ENCODE peak calls at places on chromosomes 5 and 9, in six cellular contexts. One of them, this sample, is unnamed.

GRCh38 chr5:14676320-14676719 is 11.8 kb downstream of the OTULIN start:
- DNase-seq in ACHN: peak
- DNase-seq in HTR-8/SVneo: no peak
- DNase-seq in substantia nigra: no peak
- DNase-seq in stimulated activated CD4-positive, alpha-beta T cell treated with anti-CD3 and anti-CD28 coated beads, Interleukin-12 subunit alpha, Interleukin-12 subunit beta, amount 100 ng/mL, for 24 hours: no peak
- DNase-seq in hepatocyte: no peak
- DNase-seq in this sample: no peak

GRCh38 chr5:154970759-154971158 is 29.9 kb downstream of the MRPL22 start:
- DNase-seq in ACHN: no peak
- DNase-seq in HTR-8/SVneo: no peak
- DNase-seq in substantia nigra: no peak
- DNase-seq in stimulated activated CD4-positive, alpha-beta T cell treated with anti-CD3 and anti-CD28 coated beads, Interleukin-12 subunit alpha, Interleukin-12 subunit beta, amount 100 ng/mL, for 24 hours: no peak
- DNase-seq in hepatocyte: peak
- DNase-seq in this sample: no peak

GRCh38 chr5:73380710-73381586 is 67.6 kb downstream of the FOXD1 start:
- DNase-seq in ACHN: no peak
- DNase-seq in HTR-8/SVneo: no peak
- DNase-seq in substantia nigra: no peak
- DNase-seq in stimulated activated CD4-positive, alpha-beta T cell treated with anti-CD3 and anti-CD28 coated beads, Interleukin-12 subunit alpha, Interleukin-12 subunit beta, amount 100 ng/mL, for 24 hours: no peak
- DNase-seq in hepatocyte: no peak
- DNase-seq in this sample: no peak

GRCh38 chr5:135954899-135955298 is at the start of gene LECT2:
- DNase-seq in ACHN: no peak
- DNase-seq in HTR-8/SVneo: no peak
- DNase-seq in substantia nigra: no peak
- DNase-seq in stimulated activated CD4-positive, alpha-beta T cell treated with anti-CD3 and anti-CD28 coated beads, Interleukin-12 subunit alpha, Interleukin-12 subunit beta, amount 100 ng/mL, for 24 hours: no peak
- DNase-seq in hepatocyte: no peak
- DNase-seq in this sample: no peak

GRCh38 chr9:83013261-83013610 is 49.7 kb downstream of the RASEF start:
- DNase-seq in ACHN: no peak
- DNase-seq in HTR-8/SVneo: no peak
- DNase-seq in substantia nigra: no peak
- DNase-seq in stimulated activated CD4-positive, alpha-beta T cell treated with anti-CD3 and anti-CD28 coated beads, Interleukin-12 subunit alpha, Interleukin-12 subunit beta, amount 100 ng/mL, for 24 hours: no peak
- DNase-seq in hepatocyte: no peak
- DNase-seq in this sample: no peak

GRCh38 chr9:3343671-3344070 is 182.1 kb downstream of the RFX3 start:
- DNase-seq in ACHN: no peak
- DNase-seq in HTR-8/SVneo: no peak
- DNase-seq in substantia nigra: no peak
- DNase-seq in stimulated activated CD4-positive, alpha-beta T cell treated with anti-CD3 and anti-CD28 coated beads, Interleukin-12 subunit alpha, Interleukin-12 subunit beta, amount 100 ng/mL, for 24 hours: no peak
- DNase-seq in hepatocyte: no peak
- DNase-seq in this sample: no peak

GRCh38 chr5:133669472-133669871 is 57.1 kb upstream of the FSTL4 start:
- DNase-seq in ACHN: no peak
- DNase-seq in HTR-8/SVneo: no peak
- DNase-seq in substantia nigra: no peak
- DNase-seq in stimulated activated CD4-positive, alpha-beta T cell treated with anti-CD3 and anti-CD28 coated beads, Interleukin-12 subunit alpha, Interleukin-12 subunit beta, amount 100 ng/mL, for 24 hours: no peak
- DNase-seq in hepatocyte: no peak
- DNase-seq in this sample: no peak

GRCh38 chr9:137947012-137947411 is 69.4 kb downstream of the CACNA1B start:
- DNase-seq in ACHN: no peak
- DNase-seq in HTR-8/SVneo: no peak
- DNase-seq in substantia nigra: no peak
- DNase-seq in stimulated activated CD4-positive, alpha-beta T cell treated with anti-CD3 and anti-CD28 coated beads, Interleukin-12 subunit alpha, Interleukin-12 subunit beta, amount 100 ng/mL, for 24 hours: no peak
- DNase-seq in hepatocyte: no peak
- DNase-seq in this sample: no peak

GRCh38 chr5:124935060-124935459 is 188.6 kb upstream of the ZNF608 start:
- DNase-seq in ACHN: no peak
- DNase-seq in HTR-8/SVneo: no peak
- DNase-seq in substantia nigra: no peak
- DNase-seq in stimulated activated CD4-positive, alpha-beta T cell treated with anti-CD3 and anti-CD28 coated beads, Interleukin-12 subunit alpha, Interleukin-12 subunit beta, amount 100 ng/mL, for 24 hours: no peak
- DNase-seq in hepatocyte: peak
- DNase-seq in this sample: no peak

GRCh38 chr5:159051431-159052281 is 48.1 kb downstream of the EBF1 start:
- DNase-seq in ACHN: no peak
- DNase-seq in HTR-8/SVneo: no peak
- DNase-seq in substantia nigra: peak
- DNase-seq in stimulated activated CD4-positive, alpha-beta T cell treated with anti-CD3 and anti-CD28 coated beads, Interleukin-12 subunit alpha, Interleukin-12 subunit beta, amount 100 ng/mL, for 24 hours: no peak
- DNase-seq in hepatocyte: peak
- DNase-seq in this sample: no peak

GRCh38 chr5:139872052-139872766 is 76.6 kb downstream of the PSD2 start:
- DNase-seq in ACHN: no peak
- DNase-seq in HTR-8/SVneo: no peak
- DNase-seq in substantia nigra: no peak
- DNase-seq in stimulated activated CD4-positive, alpha-beta T cell treated with anti-CD3 and anti-CD28 coated beads, Interleukin-12 subunit alpha, Interleukin-12 subunit beta, amount 100 ng/mL, for 24 hours: no peak
- DNase-seq in hepatocyte: no peak
- DNase-seq in this sample: no peak

GRCh38 chr9:118871531-118871930 is 497.7 kb downstream of the BRINP1 start:
- DNase-seq in ACHN: no peak
- DNase-seq in HTR-8/SVneo: no peak
- DNase-seq in substantia nigra: no peak
- DNase-seq in stimulated activated CD4-positive, alpha-beta T cell treated with anti-CD3 and anti-CD28 coated beads, Interleukin-12 subunit alpha, Interleukin-12 subunit beta, amount 100 ng/mL, for 24 hours: no peak
- DNase-seq in hepatocyte: no peak
- DNase-seq in this sample: no peak

GRCh38 chr5:151082976-151083651 is 2.3 kb upstream of the TNIP1 start:
- DNase-seq in ACHN: peak
- DNase-seq in HTR-8/SVneo: no peak
- DNase-seq in substantia nigra: no peak
- DNase-seq in stimulated activated CD4-positive, alpha-beta T cell treated with anti-CD3 and anti-CD28 coated beads, Interleukin-12 subunit alpha, Interleukin-12 subunit beta, amount 100 ng/mL, for 24 hours: peak
- DNase-seq in hepatocyte: peak
- DNase-seq in this sample: no peak

GRCh38 chr9:123927625-123928308 is 2.2 kb downstream of the DENND1A start:
- DNase-seq in ACHN: no peak
- DNase-seq in HTR-8/SVneo: peak
- DNase-seq in substantia nigra: no peak
- DNase-seq in stimulated activated CD4-positive, alpha-beta T cell treated with anti-CD3 and anti-CD28 coated beads, Interleukin-12 subunit alpha, Interleukin-12 subunit beta, amount 100 ng/mL, for 24 hours: no peak
- DNase-seq in hepatocyte: peak
- DNase-seq in this sample: no peak

GRCh38 chr5:19547640-19548039 is 440.4 kb downstream of the CDH18 start:
- DNase-seq in ACHN: no peak
- DNase-seq in HTR-8/SVneo: no peak
- DNase-seq in substantia nigra: no peak
- DNase-seq in stimulated activated CD4-positive, alpha-beta T cell treated with anti-CD3 and anti-CD28 coated beads, Interleukin-12 subunit alpha, Interleukin-12 subunit beta, amount 100 ng/mL, for 24 hours: no peak
- DNase-seq in hepatocyte: peak
- DNase-seq in this sample: no peak

GRCh38 chr5:114883675-114884074 is 286.0 kb downstream of the TRIM36 start:
- DNase-seq in ACHN: no peak
- DNase-seq in HTR-8/SVneo: no peak
- DNase-seq in substantia nigra: no peak
- DNase-seq in stimulated activated CD4-positive, alpha-beta T cell treated with anti-CD3 and anti-CD28 coated beads, Interleukin-12 subunit alpha, Interleukin-12 subunit beta, amount 100 ng/mL, for 24 hours: no peak
- DNase-seq in hepatocyte: no peak
- DNase-seq in this sample: no peak

GRCh38 chr5:124746916-124747769 is 704 bp upstream of the ZNF608 start:
- DNase-seq in ACHN: peak
- DNase-seq in HTR-8/SVneo: peak
- DNase-seq in substantia nigra: peak
- DNase-seq in stimulated activated CD4-positive, alpha-beta T cell treated with anti-CD3 and anti-CD28 coated beads, Interleukin-12 subunit alpha, Interleukin-12 subunit beta, amount 100 ng/mL, for 24 hours: no peak
- DNase-seq in hepatocyte: peak
- DNase-seq in this sample: peak

GRCh38 chr9:126791406-126792230 is 13.2 kb upstream of the ZBTB43 start:
- DNase-seq in ACHN: no peak
- DNase-seq in HTR-8/SVneo: peak
- DNase-seq in substantia nigra: no peak
- DNase-seq in stimulated activated CD4-positive, alpha-beta T cell treated with anti-CD3 and anti-CD28 coated beads, Interleukin-12 subunit alpha, Interleukin-12 subunit beta, amount 100 ng/mL, for 24 hours: no peak
- DNase-seq in hepatocyte: peak
- DNase-seq in this sample: no peak

GRCh38 chr5:168882283-168882682 is 303.1 kb upstream of the PANK3 start:
- DNase-seq in ACHN: no peak
- DNase-seq in HTR-8/SVneo: no peak
- DNase-seq in substantia nigra: no peak
- DNase-seq in stimulated activated CD4-positive, alpha-beta T cell treated with anti-CD3 and anti-CD28 coated beads, Interleukin-12 subunit alpha, Interleukin-12 subunit beta, amount 100 ng/mL, for 24 hours: no peak
- DNase-seq in hepatocyte: no peak
- DNase-seq in this sample: no peak

GRCh38 chr9:94859226-94859625 is 132.7 kb downstream of the AOPEP start:
- DNase-seq in ACHN: no peak
- DNase-seq in HTR-8/SVneo: no peak
- DNase-seq in substantia nigra: no peak
- DNase-seq in stimulated activated CD4-positive, alpha-beta T cell treated with anti-CD3 and anti-CD28 coated beads, Interleukin-12 subunit alpha, Interleukin-12 subunit beta, amount 100 ng/mL, for 24 hours: no peak
- DNase-seq in hepatocyte: no peak
- DNase-seq in this sample: no peak

GRCh38 chr5:81774359-81774758 is 23.5 kb upstream of the SSBP2 start:
- DNase-seq in ACHN: no peak
- DNase-seq in HTR-8/SVneo: no peak
- DNase-seq in substantia nigra: no peak
- DNase-seq in stimulated activated CD4-positive, alpha-beta T cell treated with anti-CD3 and anti-CD28 coated beads, Interleukin-12 subunit alpha, Interleukin-12 subunit beta, amount 100 ng/mL, for 24 hours: no peak
- DNase-seq in hepatocyte: no peak
- DNase-seq in this sample: no peak

GRCh38 chr9:89872913-89873707 is 268.3 kb downstream of the GADD45G start:
- DNase-seq in ACHN: no peak
- DNase-seq in HTR-8/SVneo: no peak
- DNase-seq in substantia nigra: no peak
- DNase-seq in stimulated activated CD4-positive, alpha-beta T cell treated with anti-CD3 and anti-CD28 coated beads, Interleukin-12 subunit alpha, Interleukin-12 subunit beta, amount 100 ng/mL, for 24 hours: no peak
- DNase-seq in hepatocyte: no peak
- DNase-seq in this sample: no peak

GRCh38 chr5:125317546-125317995 is 571.1 kb upstream of the ZNF608 start:
- DNase-seq in ACHN: no peak
- DNase-seq in HTR-8/SVneo: no peak
- DNase-seq in substantia nigra: no peak
- DNase-seq in stimulated activated CD4-positive, alpha-beta T cell treated with anti-CD3 and anti-CD28 coated beads, Interleukin-12 subunit alpha, Interleukin-12 subunit beta, amount 100 ng/mL, for 24 hours: no peak
- DNase-seq in hepatocyte: no peak
- DNase-seq in this sample: peak

GRCh38 chr9:133696036-133696435 is 42.1 kb downstream of the SARDH start:
- DNase-seq in ACHN: no peak
- DNase-seq in HTR-8/SVneo: no peak
- DNase-seq in substantia nigra: no peak
- DNase-seq in stimulated activated CD4-positive, alpha-beta T cell treated with anti-CD3 and anti-CD28 coated beads, Interleukin-12 subunit alpha, Interleukin-12 subunit beta, amount 100 ng/mL, for 24 hours: no peak
- DNase-seq in hepatocyte: no peak
- DNase-seq in this sample: no peak

GRCh38 chr9:122127396-122127798 is 32.2 kb downstream of the NDUFA8 start:
- DNase-seq in ACHN: no peak
- DNase-seq in HTR-8/SVneo: no peak
- DNase-seq in substantia nigra: no peak
- DNase-seq in stimulated activated CD4-positive, alpha-beta T cell treated with anti-CD3 and anti-CD28 coated beads, Interleukin-12 subunit alpha, Interleukin-12 subunit beta, amount 100 ng/mL, for 24 hours: no peak
- DNase-seq in hepatocyte: no peak
- DNase-seq in this sample: no peak

GRCh38 chr5:155953335-155953734 is 373.6 kb upstream of the SGCD start:
- DNase-seq in ACHN: no peak
- DNase-seq in HTR-8/SVneo: no peak
- DNase-seq in substantia nigra: no peak
- DNase-seq in stimulated activated CD4-positive, alpha-beta T cell treated with anti-CD3 and anti-CD28 coated beads, Interleukin-12 subunit alpha, Interleukin-12 subunit beta, amount 100 ng/mL, for 24 hours: no peak
- DNase-seq in hepatocyte: no peak
- DNase-seq in this sample: no peak

GRCh38 chr5:14723648-14724231 is 59.2 kb downstream of the OTULIN start:
- DNase-seq in ACHN: no peak
- DNase-seq in HTR-8/SVneo: no peak
- DNase-seq in substantia nigra: no peak
- DNase-seq in stimulated activated CD4-positive, alpha-beta T cell treated with anti-CD3 and anti-CD28 coated beads, Interleukin-12 subunit alpha, Interleukin-12 subunit beta, amount 100 ng/mL, for 24 hours: no peak
- DNase-seq in hepatocyte: no peak
- DNase-seq in this sample: no peak

GRCh38 chr9:116152941-116153764 is 438 bp upstream of the PAPPA start:
- DNase-seq in ACHN: peak
- DNase-seq in HTR-8/SVneo: no peak
- DNase-seq in substantia nigra: no peak
- DNase-seq in stimulated activated CD4-positive, alpha-beta T cell treated with anti-CD3 and anti-CD28 coated beads, Interleukin-12 subunit alpha, Interleukin-12 subunit beta, amount 100 ng/mL, for 24 hours: no peak
- DNase-seq in hepatocyte: no peak
- DNase-seq in this sample: no peak

This sample was measured in SHP77.